ENCODE peak calls at places on chromosomes 5 and 9, in ten cellular contexts. G, R, F, B, N, Z, U, D, L and T are unnamed samples.

GRCh38 chr5:111960466-111961215 is 203.6 kb upstream of the NREP start:
- DNase-seq in L (no peak), F (no peak), D (no peak), N (no peak), B (no peak), Z (no peak), R (no peak), G (no peak), U (no peak), T (no peak)

GRCh38 chr5:88502179-88503064 is 233.8 kb upstream of the TMEM161B start:
- DNase-seq in G (no peak), U (no peak), R (no peak), L (no peak), D (no peak), F (peak; percentile 33), B (no peak), N (no peak), Z (no peak), T (peak; percentile 78)

GRCh38 chr9:75739884-75740611 is 150.4 kb upstream of the PCSK5 start:
- DNase-seq in N (peak; percentile 32), L (no peak), D (no peak), B (no peak), U (no peak), Z (peak; percentile 18), R (no peak), F (no peak), G (no peak), T (no peak)

GRCh38 chr9:83583151-83584014 is 39.6 kb upstream of the IDNK start:
- DNase-seq in G (no peak), D (no peak), Z (peak; percentile 22), L (peak; percentile 80), N (peak; percentile 70), U (peak; percentile 32), B (peak; percentile 65), R (peak; percentile 45), F (peak; percentile 22), T (peak; percentile 31)

GRCh38 chr9:110582156-110582555 is 2.6 kb upstream of the SVEP1 start:
- DNase-seq in U (no peak), D (no peak), B (no peak), N (no peak), F (no peak), R (no peak), G (no peak), L (no peak), Z (no peak), T (no peak)

GRCh38 chr5:65803699-65804426 is 81.9 kb downstream of the NLN start:
- DNase-seq in F (peak; percentile 26), B (no peak), D (no peak), U (no peak), L (no peak), N (no peak), G (no peak), Z (no peak), R (no peak), T (peak; percentile 3)

GRCh38 chr9:94586814-94587213 is 6.8 kb downstream of the FBP2 start:
- DNase-seq in Z (no peak), U (no peak), R (no peak), D (no peak), G (no peak), B (no peak), N (no peak), F (no peak), L (no peak), T (no peak)

GRCh38 chr5:67972027-67972822 is 243.3 kb upstream of the PIK3R1 start:
- DNase-seq in N (peak; percentile 45), L (no peak), R (no peak), Z (no peak), G (no peak), U (no peak), B (no peak), D (no peak), F (no peak), T (no peak)

GRCh38 chr9:136773386-136774044 is 9.2 kb upstream of the LCN15 start:
- DNase-seq in F (no peak), D (no peak), B (peak; percentile 84), R (peak; percentile 51), L (peak; percentile 81), Z (no peak), G (peak; percentile 69), U (no peak), N (no peak), T (no peak)

GRCh38 chr5:68593211-68593701 is 377.7 kb downstream of the PIK3R1 start:
- DNase-seq in L (no peak), F (no peak), G (no peak), U (no peak), B (no peak), D (no peak), Z (no peak), R (no peak), N (no peak), T (no peak)

GRCh38 chr9:98249774-98250173 is 5.7 kb downstream of the TBC1D2 start:
- DNase-seq in Z (no peak), N (no peak), D (no peak), R (no peak), U (no peak), G (no peak), F (no peak), L (no peak), B (no peak), T (no peak)

GRCh38 chr9:98248737-98249474 is 6.5 kb downstream of the TBC1D2 start:
- DNase-seq in L (no peak), G (peak; percentile 94), D (no peak), Z (peak; percentile 72), F (no peak), B (no peak), U (peak; percentile 77), N (peak; percentile 77), R (peak; percentile 82), T (no peak)

GRCh38 chr9:98253563-98253962 is 1.9 kb downstream of the TBC1D2 start:
- DNase-seq in N (no peak), B (no peak), U (peak; percentile 16), Z (no peak), F (no peak), L (no peak), R (peak; percentile 59), D (no peak), G (no peak), T (no peak)

GRCh38 chr9:98254236-98255063 is 999 bp downstream of the TBC1D2 start:
- DNase-seq in L (no peak), D (no peak), F (no peak), G (no peak), B (no peak), N (no peak), R (no peak), Z (no peak), U (peak; percentile 13), T (no peak)

GRCh38 chr9:98251554-98251953 is 3.9 kb downstream of the TBC1D2 start:
- DNase-seq in F (no peak), Z (no peak), G (no peak), U (no peak), L (no peak), B (no peak), D (no peak), R (no peak), N (no peak), T (no peak)
- H3K4me1 ChIP-seq in F (peaks cover 17% of the 10 kb centered on the region), Z (peaks cover 54% of the 10 kb centered on the region), G (peaks cover 62% of the 10 kb centered on the region), U (peaks cover 26% of the 10 kb centered on the region), L (no peaks in the 10 kb centered on the region), B (no peaks in the 10 kb centered on the region), D (peaks cover 22% of the 10 kb centered on the region), R (peaks cover 29% of the 10 kb centered on the region), N (no peaks in the 10 kb centered on the region), T (peaks cover 39% of the 10 kb centered on the region)

DNA sequence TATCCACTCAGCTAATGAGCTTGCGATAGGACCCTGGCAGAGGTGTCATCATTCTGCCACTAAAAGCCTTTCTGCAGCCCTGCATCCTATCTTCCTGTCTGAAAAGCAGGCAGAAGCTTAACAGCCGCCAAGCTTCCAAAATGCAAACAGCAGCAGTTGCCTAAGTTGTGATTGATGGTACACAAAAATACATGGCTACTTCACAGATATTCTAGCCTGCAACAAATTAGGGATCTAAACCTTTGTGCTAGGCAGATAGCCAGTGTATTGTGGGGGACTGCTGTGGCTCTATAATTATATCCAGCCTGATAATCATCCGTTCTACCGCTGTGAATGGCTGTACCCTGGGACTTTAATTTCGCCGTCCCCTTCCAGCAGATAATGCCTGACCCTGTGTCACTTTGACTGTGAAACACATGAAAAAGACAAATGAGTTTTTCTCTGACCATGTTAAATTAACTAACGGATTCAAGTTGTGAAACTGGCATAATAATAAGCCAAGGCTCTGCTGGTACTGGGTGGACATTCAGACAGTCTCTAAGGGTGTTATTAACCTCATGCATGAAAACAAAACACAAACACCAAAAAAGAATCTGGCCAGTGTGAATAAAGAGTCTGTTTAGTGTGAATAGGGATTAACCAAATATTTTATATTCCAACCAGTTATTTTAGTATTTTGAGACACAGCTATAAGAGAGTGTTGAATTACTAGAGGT is 45.9 kb downstream of the SEMA6A start:
- DNase-seq in N (no peak), Z (no peak), L (no peak), U (no peak), F (no peak), G (no peak), D (no peak), B (peak; percentile 71), R (no peak), T (no peak)
- H3K4me1 ChIP-seq in N (no peaks in the 10 kb centered on the region), Z (peaks cover 49% of the 10 kb centered on the region), L (peaks cover 20% of the 10 kb centered on the region), U (peaks cover 10% of the 10 kb centered on the region), F (no peaks in the 10 kb centered on the region), G (peaks cover 12% of the 10 kb centered on the region), D (no peaks in the 10 kb centered on the region), B (peaks cover 45% of the 10 kb centered on the region), R (peaks cover 3% of the 10 kb centered on the region), T (no peaks in the 10 kb centered on the region)

GRCh38 chr9:98839166-98839565 is 31.7 kb downstream of the GALNT12 start:
- DNase-seq in Z (no peak), D (no peak), G (no peak), N (no peak), L (no peak), B (no peak), F (no peak), R (no peak), U (no peak), T (no peak)
- H3K4me1 ChIP-seq in Z (no peaks in the 10 kb centered on the region), D (no peaks in the 10 kb centered on the region), G (no peaks in the 10 kb centered on the region), N (no peaks in the 10 kb centered on the region), L (no peaks in the 10 kb centered on the region), B (no peaks in the 10 kb centered on the region), F (no peaks in the 10 kb centered on the region), R (no peaks in the 10 kb centered on the region), U (no peaks in the 10 kb centered on the region), T (no peaks in the 10 kb centered on the region)

GRCh38 chr5:143703659-143704058 is 108.3 kb upstream of the HMHB1 start:
- DNase-seq in Z (no peak), B (no peak), N (no peak), F (no peak), L (no peak), D (no peak), U (no peak), G (no peak), R (no peak), T (no peak)

GRCh38 chr5:143708672-143709071 is 103.3 kb upstream of the HMHB1 start:
- DNase-seq in D (no peak), B (no peak), U (no peak), F (no peak), L (no peak), N (no peak), G (no peak), Z (no peak), R (no peak), T (no peak)

GRCh38 chr5:143705416-143705815 is 106.5 kb upstream of the HMHB1 start:
- DNase-seq in N (no peak), Z (no peak), D (no peak), R (no peak), G (no peak), F (no peak), U (no peak), B (no peak), L (no peak), T (no peak)

GRCh38 chr5:143713331-143714032 is 98.5 kb upstream of the HMHB1 start:
- DNase-seq in U (no peak), D (no peak), R (no peak), Z (no peak), F (no peak), G (no peak), B (no peak), L (no peak), N (no peak), T (no peak)

GRCh38 chr5:143707797-143708196 is 104.2 kb upstream of the HMHB1 start:
- DNase-seq in R (no peak), L (no peak), N (no peak), B (no peak), F (no peak), D (no peak), Z (no peak), U (no peak), G (no peak), T (no peak)
- H3K4me1 ChIP-seq in R (no peaks in the 10 kb centered on the region), L (no peaks in the 10 kb centered on the region), N (no peaks in the 10 kb centered on the region), B (no peaks in the 10 kb centered on the region), F (no peaks in the 10 kb centered on the region), D (no peaks in the 10 kb centered on the region), Z (peaks cover 18% of the 10 kb centered on the region), U (no peaks in the 10 kb centered on the region), G (peaks cover 4% of the 10 kb centered on the region), T (no peaks in the 10 kb centered on the region)